ENCODE peak calls at places on chromosome X, in eight cellular contexts. One of them, this sample, is unnamed.

GRCh38 chrX:9562851-9563250 is 98.0 kb downstream of the TBL1X start:
- DNase-seq in RWPE1: peak
- DNase-seq in breast epithelium: no peak
- DNase-seq in hepatocyte: peak
- DNase-seq in mammary epithelial cell: peak
- DNase-seq in fibroblast of mammary gland: peak
- DNase-seq in progenitor cell of endocrine pancreas: no peak
- DNase-seq in GM06990: no peak
- DNase-seq in this sample: peak

GRCh38 chrX:11073411-11073810 is 37.7 kb upstream of the HCCS start:
- DNase-seq in GM06990: no peak
- DNase-seq in fibroblast of mammary gland: no peak
- DNase-seq in mammary epithelial cell: no peak
- DNase-seq in RWPE1: no peak
- DNase-seq in progenitor cell of endocrine pancreas: no peak
- DNase-seq in hepatocyte: no peak
- DNase-seq in breast epithelium: no peak
- DNase-seq in this sample: no peak

GRCh38 chrX:136850441-136851175 is 29.9 kb downstream of the RBMX start:
- DNase-seq in hepatocyte: no peak
- DNase-seq in progenitor cell of endocrine pancreas: no peak
- DNase-seq in RWPE1: no peak
- DNase-seq in fibroblast of mammary gland: peak
- DNase-seq in mammary epithelial cell: no peak
- DNase-seq in breast epithelium: no peak
- DNase-seq in GM06990: no peak
- DNase-seq in this sample: peak

GRCh38 chrX:46573896-46574336 is 351 bp downstream of the CHST7 start:
- DNase-seq in GM06990: peak
- DNase-seq in breast epithelium: no peak
- DNase-seq in hepatocyte: peak
- DNase-seq in progenitor cell of endocrine pancreas: peak
- DNase-seq in RWPE1: no peak
- DNase-seq in mammary epithelial cell: peak
- DNase-seq in fibroblast of mammary gland: peak
- DNase-seq in this sample: peak

GRCh38 chrX:103498786-103499185 is 20.5 kb downstream of the RAB40A start:
- DNase-seq in fibroblast of mammary gland: no peak
- DNase-seq in mammary epithelial cell: no peak
- DNase-seq in hepatocyte: no peak
- DNase-seq in progenitor cell of endocrine pancreas: no peak
- DNase-seq in RWPE1: no peak
- DNase-seq in GM06990: no peak
- DNase-seq in breast epithelium: no peak
- DNase-seq in this sample: no peak

GRCh38 chrX:53287493-53288138 is 6.2 kb upstream of the IQSEC2 start:
- DNase-seq in fibroblast of mammary gland: peak
- DNase-seq in progenitor cell of endocrine pancreas: no peak
- DNase-seq in hepatocyte: peak
- DNase-seq in GM06990: peak
- DNase-seq in mammary epithelial cell: peak
- DNase-seq in RWPE1: peak
- DNase-seq in breast epithelium: no peak
- DNase-seq in this sample: peak

GRCh38 chrX:55486736-55487135 is 2.9 kb downstream of the USP51 start:
- DNase-seq in hepatocyte: no peak
- DNase-seq in breast epithelium: no peak
- DNase-seq in mammary epithelial cell: peak
- DNase-seq in progenitor cell of endocrine pancreas: no peak
- DNase-seq in GM06990: no peak
- DNase-seq in RWPE1: no peak
- DNase-seq in fibroblast of mammary gland: no peak
- DNase-seq in this sample: no peak

GRCh38 chrX:153935326-153935851 is 552 bp upstream of the NAA10 start:
- DNase-seq in hepatocyte: no peak
- DNase-seq in breast epithelium: no peak
- DNase-seq in progenitor cell of endocrine pancreas: no peak
- DNase-seq in RWPE1: no peak
- DNase-seq in GM06990: no peak
- DNase-seq in mammary epithelial cell: no peak
- DNase-seq in fibroblast of mammary gland: no peak
- DNase-seq in this sample: no peak

GRCh38 chrX:115561605-115562491 is 874 bp downstream of the PLS3 start:
- DNase-seq in mammary epithelial cell: peak
- DNase-seq in breast epithelium: no peak
- DNase-seq in hepatocyte: peak
- DNase-seq in progenitor cell of endocrine pancreas: peak
- DNase-seq in fibroblast of mammary gland: peak
- DNase-seq in RWPE1: peak
- DNase-seq in GM06990: peak
- DNase-seq in this sample: peak

GRCh38 chrX:12370444-12371089 is 232.3 kb downstream of the FRMPD4 start:
- DNase-seq in progenitor cell of endocrine pancreas: no peak
- DNase-seq in breast epithelium: no peak
- DNase-seq in hepatocyte: no peak
- DNase-seq in RWPE1: no peak
- DNase-seq in GM06990: no peak
- DNase-seq in fibroblast of mammary gland: peak
- DNase-seq in mammary epithelial cell: no peak
- DNase-seq in this sample: peak

GRCh38 chrX:63713510-63713909 is 71.5 kb downstream of the ARHGEF9 start:
- DNase-seq in GM06990: no peak
- DNase-seq in progenitor cell of endocrine pancreas: no peak
- DNase-seq in hepatocyte: no peak
- DNase-seq in fibroblast of mammary gland: peak
- DNase-seq in breast epithelium: no peak
- DNase-seq in RWPE1: no peak
- DNase-seq in mammary epithelial cell: no peak
- DNase-seq in this sample: no peak

GRCh38 chrX:56397636-56398035 is 165.5 kb downstream of the KLF8 start:
- DNase-seq in RWPE1: no peak
- DNase-seq in progenitor cell of endocrine pancreas: no peak
- DNase-seq in mammary epithelial cell: no peak
- DNase-seq in breast epithelium: no peak
- DNase-seq in fibroblast of mammary gland: no peak
- DNase-seq in GM06990: no peak
- DNase-seq in hepatocyte: no peak
- DNase-seq in this sample: no peak

GRCh38 chrX:107894038-107894437 is 68.4 kb downstream of the MID2 start:
- DNase-seq in progenitor cell of endocrine pancreas: no peak
- DNase-seq in RWPE1: peak
- DNase-seq in breast epithelium: no peak
- DNase-seq in fibroblast of mammary gland: peak
- DNase-seq in hepatocyte: peak
- DNase-seq in GM06990: peak
- DNase-seq in mammary epithelial cell: peak
- DNase-seq in this sample: peak

GRCh38 chrX:71250856-71251255 is 3.1 kb downstream of the ZMYM3 start:
- DNase-seq in breast epithelium: no peak
- DNase-seq in mammary epithelial cell: no peak
- DNase-seq in RWPE1: no peak
- DNase-seq in fibroblast of mammary gland: no peak
- DNase-seq in hepatocyte: no peak
- DNase-seq in progenitor cell of endocrine pancreas: no peak
- DNase-seq in GM06990: no peak
- DNase-seq in this sample: no peak

GRCh38 chrX:340641-341423 is 22.2 kb upstream of the GTPBP6 start:
- DNase-seq in fibroblast of mammary gland: no peak
- DNase-seq in RWPE1: no peak
- DNase-seq in mammary epithelial cell: no peak
- DNase-seq in GM06990: no peak
- DNase-seq in breast epithelium: no peak
- DNase-seq in progenitor cell of endocrine pancreas: no peak
- DNase-seq in hepatocyte: no peak
- DNase-seq in this sample: no peak

GRCh38 chrX:80181079-80181478 is 166.5 kb downstream of the TBX22 start:
- DNase-seq in mammary epithelial cell: no peak
- DNase-seq in fibroblast of mammary gland: no peak
- DNase-seq in GM06990: no peak
- DNase-seq in breast epithelium: no peak
- DNase-seq in progenitor cell of endocrine pancreas: no peak
- DNase-seq in hepatocyte: no peak
- DNase-seq in RWPE1: no peak
- DNase-seq in this sample: peak

GRCh38 chrX:63560601-63561218 is 209.6 kb upstream of the SPIN4 start:
- DNase-seq in RWPE1: peak
- DNase-seq in mammary epithelial cell: peak
- DNase-seq in progenitor cell of endocrine pancreas: peak
- DNase-seq in breast epithelium: peak
- DNase-seq in fibroblast of mammary gland: peak
- DNase-seq in GM06990: peak
- DNase-seq in hepatocyte: peak
- DNase-seq in this sample: peak

GRCh38 chrX:154649864-154650510 is 3.4 kb downstream of the CTAG2 start:
- DNase-seq in GM06990: no peak
- DNase-seq in progenitor cell of endocrine pancreas: no peak
- DNase-seq in mammary epithelial cell: no peak
- DNase-seq in breast epithelium: no peak
- DNase-seq in fibroblast of mammary gland: no peak
- DNase-seq in hepatocyte: peak
- DNase-seq in RWPE1: no peak
- DNase-seq in this sample: no peak

GRCh38 chrX:6024204-6024603 is 204.5 kb downstream of the NLGN4X start:
- DNase-seq in fibroblast of mammary gland: peak
- DNase-seq in progenitor cell of endocrine pancreas: no peak
- DNase-seq in RWPE1: no peak
- DNase-seq in GM06990: no peak
- DNase-seq in mammary epithelial cell: peak
- DNase-seq in hepatocyte: no peak
- DNase-seq in breast epithelium: no peak
- DNase-seq in this sample: no peak

GRCh38 chrX:49264460-49264859 is at the start of gene FOXP3:
- DNase-seq in hepatocyte: no peak
- DNase-seq in fibroblast of mammary gland: no peak
- DNase-seq in RWPE1: no peak
- DNase-seq in GM06990: no peak
- DNase-seq in breast epithelium: no peak
- DNase-seq in mammary epithelial cell: no peak
- DNase-seq in progenitor cell of endocrine pancreas: no peak
- DNase-seq in this sample: no peak

GRCh38 chrX:49266536-49267445 is 2.3 kb upstream of the FOXP3 start:
- DNase-seq in mammary epithelial cell: no peak
- DNase-seq in RWPE1: no peak
- DNase-seq in GM06990: no peak
- DNase-seq in breast epithelium: no peak
- DNase-seq in hepatocyte: no peak
- DNase-seq in progenitor cell of endocrine pancreas: no peak
- DNase-seq in fibroblast of mammary gland: no peak
- DNase-seq in this sample: no peak

GRCh38 chrX:49260221-49260985 is 4.1 kb downstream of the FOXP3 start:
- DNase-seq in GM06990: no peak
- DNase-seq in hepatocyte: no peak
- DNase-seq in RWPE1: no peak
- DNase-seq in fibroblast of mammary gland: no peak
- DNase-seq in progenitor cell of endocrine pancreas: no peak
- DNase-seq in mammary epithelial cell: no peak
- DNase-seq in breast epithelium: no peak
- DNase-seq in this sample: no peak

GRCh38 chrX:49262603-49263002 is 1.9 kb downstream of the FOXP3 start:
- DNase-seq in fibroblast of mammary gland: no peak
- DNase-seq in breast epithelium: no peak
- DNase-seq in RWPE1: no peak
- DNase-seq in mammary epithelial cell: no peak
- DNase-seq in hepatocyte: no peak
- DNase-seq in progenitor cell of endocrine pancreas: no peak
- DNase-seq in GM06990: no peak
- DNase-seq in this sample: no peak

GRCh38 chrX:49263631-49264030 is 879 bp downstream of the FOXP3 start:
- DNase-seq in progenitor cell of endocrine pancreas: no peak
- DNase-seq in RWPE1: no peak
- DNase-seq in fibroblast of mammary gland: no peak
- DNase-seq in hepatocyte: no peak
- DNase-seq in mammary epithelial cell: no peak
- DNase-seq in GM06990: no peak
- DNase-seq in breast epithelium: no peak
- DNase-seq in this sample: no peak
- TF ChIP-seq CTCF in progenitor cell of endocrine pancreas: no peak
- TF ChIP-seq CTCF in RWPE1: no peak
- TF ChIP-seq CTCF in fibroblast of mammary gland: no peak
- TF ChIP-seq CTCF in hepatocyte: no peak
- TF ChIP-seq CTCF in mammary epithelial cell: no peak
- TF ChIP-seq CTCF in GM06990: no peak
- TF ChIP-seq CTCF in breast epithelium: no peak
- TF ChIP-seq CTCF in this sample: no peak

DNA sequence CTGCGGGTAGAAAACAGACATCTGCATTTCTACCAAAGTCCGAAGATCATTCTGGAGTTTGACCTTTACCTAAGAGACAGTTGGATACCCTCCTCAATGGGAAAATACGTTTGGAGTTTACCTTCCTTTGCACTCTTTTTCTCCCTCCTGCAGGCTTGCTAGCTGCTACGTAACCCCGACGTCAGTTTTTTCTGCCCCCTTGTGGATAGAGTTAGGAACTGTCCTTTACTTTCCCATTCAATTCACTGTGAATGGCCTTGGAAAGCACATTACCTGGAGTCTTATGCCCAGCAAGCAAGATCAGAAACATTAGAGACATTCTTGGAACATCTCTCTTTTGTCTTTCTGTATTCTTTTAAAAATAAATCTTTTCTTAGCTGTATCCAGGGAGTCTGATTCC is 250.7 kb downstream of the NAP1L3 start:
- DNase-seq in fibroblast of mammary gland: peak
- DNase-seq in GM06990: no peak
- DNase-seq in hepatocyte: peak
- DNase-seq in breast epithelium: no peak
- DNase-seq in progenitor cell of endocrine pancreas: peak
- DNase-seq in RWPE1: peak
- DNase-seq in mammary epithelial cell: peak
- DNase-seq in this sample: peak
- TF ChIP-seq CTCF in fibroblast of mammary gland: peak
- TF ChIP-seq CTCF in GM06990: peak
- TF ChIP-seq CTCF in hepatocyte: peak
- TF ChIP-seq CTCF in breast epithelium: peak
- TF ChIP-seq CTCF in progenitor cell of endocrine pancreas: peak
- TF ChIP-seq CTCF in RWPE1: peak
- TF ChIP-seq CTCF in mammary epithelial cell: peak
- TF ChIP-seq CTCF in this sample: peak

DNA sequence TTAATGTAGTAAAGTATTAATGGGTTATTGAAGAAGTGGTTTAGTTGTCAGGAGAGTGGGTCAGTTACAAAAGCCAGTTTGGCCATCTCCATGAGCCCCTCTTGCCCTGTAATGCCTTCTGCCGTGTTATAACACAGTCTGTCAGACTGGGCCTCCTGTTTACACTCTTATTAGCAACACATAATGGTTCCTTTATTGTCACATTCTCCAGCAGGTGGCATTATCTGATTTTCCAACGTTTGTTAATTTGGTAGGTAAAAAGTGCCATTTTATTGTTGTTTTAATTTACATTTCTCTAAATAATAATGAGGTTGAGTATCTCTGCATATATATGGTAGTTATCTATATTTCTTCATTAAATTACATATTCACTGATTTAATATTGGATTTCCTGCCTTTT is 560.8 kb downstream of the FGF13 start:
- DNase-seq in RWPE1: no peak
- DNase-seq in mammary epithelial cell: no peak
- DNase-seq in breast epithelium: no peak
- DNase-seq in GM06990: no peak
- DNase-seq in hepatocyte: no peak
- DNase-seq in progenitor cell of endocrine pancreas: no peak
- DNase-seq in fibroblast of mammary gland: no peak
- DNase-seq in this sample: peak
- TF ChIP-seq CTCF in RWPE1: no peak
- TF ChIP-seq CTCF in mammary epithelial cell: no peak
- TF ChIP-seq CTCF in breast epithelium: no peak
- TF ChIP-seq CTCF in GM06990: peak
- TF ChIP-seq CTCF in hepatocyte: no peak
- TF ChIP-seq CTCF in progenitor cell of endocrine pancreas: no peak
- TF ChIP-seq CTCF in fibroblast of mammary gland: no peak
- TF ChIP-seq CTCF in this sample: peak

GRCh38 chrX:131734621-131735020 is 190.7 kb downstream of the OR13H1 start:
- DNase-seq in fibroblast of mammary gland: peak
- DNase-seq in breast epithelium: no peak
- DNase-seq in GM06990: peak
- DNase-seq in progenitor cell of endocrine pancreas: no peak
- DNase-seq in mammary epithelial cell: peak
- DNase-seq in hepatocyte: no peak
- DNase-seq in RWPE1: no peak
- DNase-seq in this sample: peak
- TF ChIP-seq CTCF in fibroblast of mammary gland: no peak
- TF ChIP-seq CTCF in breast epithelium: peak
- TF ChIP-seq CTCF in GM06990: peak
- TF ChIP-seq CTCF in progenitor cell of endocrine pancreas: no peak
- TF ChIP-seq CTCF in mammary epithelial cell: peak
- TF ChIP-seq CTCF in hepatocyte: no peak
- TF ChIP-seq CTCF in RWPE1: no peak
- TF ChIP-seq CTCF in this sample: peak

This sample was measured in MCF 10A.